ENCODE peak calls at places on chromosomes 3 and 15, in five cellular contexts. A, Y, R, E and B are unnamed samples. For H3K4me1, the result is how much of the 10 kb centered on the place peaks cover.

GRCh38 chr3:66490984-66491383 is 9.8 kb downstream of the LRIG1 start:
- DNase-seq in A (no peak), R (no peak), Y (no peak), E (no peak), B (no peak)

GRCh38 chr3:134311265-134311664 is 60.6 kb upstream of the RYK start:
- DNase-seq in E (no peak), Y (no peak), R (no peak), A (no peak), B (no peak)

GRCh38 chr3:130014526-130014925 is 40.0 kb downstream of the TRH start:
- DNase-seq in Y (no peak), R (peak), A (no peak), E (no peak), B (no peak)

GRCh38 chr3:177498037-177498857 is 301.0 kb upstream of the TBL1XR1 start:
- DNase-seq in A (no peak), E (no peak), Y (no peak), R (peak), B (peak)

GRCh38 chr3:87082806-87083440 is 92.0 kb upstream of the VGLL3 start:
- DNase-seq in E (peak), A (peak), R (peak), Y (peak), B (peak)

GRCh38 chr3:15934389-15935195 is 136.8 kb upstream of the ANKRD28 start:
- DNase-seq in E (no peak), R (no peak), A (no peak), Y (no peak), B (no peak)

GRCh38 chr3:24088782-24089181 is 143.7 kb downstream of the NR1D2 start:
- DNase-seq in R (peak), E (no peak), Y (peak), A (no peak), B (no peak)

GRCh38 chr3:45816544-45816943 is 20.2 kb upstream of the SLC6A20 start:
- DNase-seq in A (no peak), E (no peak), Y (no peak), R (peak), B (no peak)

GRCh38 chr3:48399387-48400172 is 27.6 kb downstream of the FBXW12 start:
- DNase-seq in E (peak), A (no peak), R (no peak), Y (no peak), B (peak)

GRCh38 chr3:14363976-14364375 is 38.4 kb upstream of the SLC6A6 start:
- DNase-seq in E (no peak), A (no peak), Y (no peak), R (no peak), B (no peak)

GRCh38 chr3:102036472-102036871 is 187.2 kb downstream of the NFKBIZ start:
- DNase-seq in A (no peak), R (no peak), E (no peak), Y (no peak), B (no peak)

GRCh38 chr3:32856355-32856889 is 38.6 kb downstream of the TRIM71 start:
- DNase-seq in E (no peak), A (no peak), Y (no peak), R (no peak), B (no peak)

GRCh38 chr3:133963657-133964396 is 65.9 kb downstream of the SLCO2A1 start:
- DNase-seq in R (no peak), Y (no peak), A (no peak), E (no peak), B (no peak)

GRCh38 chr15:52698514-52698913 is 19.3 kb upstream of the ATOSA start:
- DNase-seq in A (no peak), E (no peak), R (no peak), Y (no peak), B (no peak)

GRCh38 chr3:129994883-129995559 is 20.5 kb downstream of the TRH start:
- DNase-seq in Y (no peak), E (no peak), A (no peak), R (no peak), B (no peak)

GRCh38 chr3:57007513-57008415 is 52.7 kb upstream of the SPATA12 start:
- DNase-seq in A (peak), R (peak), E (no peak), Y (peak), B (peak)

GRCh38 chr3:45534580-45535080 is 59.9 kb upstream of the LIMD1 start:
- DNase-seq in A (no peak), E (no peak), R (no peak), Y (no peak), B (no peak)

GRCh38 chr3:146187334-146187950 is 26.5 kb upstream of the PLOD2 start:
- DNase-seq in E (no peak), Y (peak), A (peak), R (peak), B (peak)

GRCh38 chr3:157618075-157618760 is 115.0 kb upstream of the VEPH1 start:
- DNase-seq in Y (peak), A (no peak), E (no peak), R (peak), B (no peak)

GRCh38 chr3:38878650-38879049 is 62.6 kb upstream of the SCN10A start:
- DNase-seq in A (no peak), E (no peak), Y (no peak), R (no peak), B (no peak)

GRCh38 chr3:57160731-57161086 is 4.4 kb downstream of the IL17RD start:
- DNase-seq in E (no peak), Y (no peak), R (no peak), A (no peak), B (no peak)

GRCh38 chr3:105458518-105459215 is 92.0 kb downstream of the ALCAM start:
- DNase-seq in Y (no peak), E (no peak), A (no peak), R (peak), B (no peak)

GRCh38 chr3:123636431-123636841 is 51.6 kb upstream of the HACD2 start:
- DNase-seq in E (peak), A (no peak), R (no peak), Y (no peak), B (peak)

GRCh38 chr3:82163907-82164520 is 402.6 kb upstream of the GBE1 start:
- DNase-seq in Y (peak), A (no peak), R (peak), E (no peak), B (no peak)

GRCh38 chr3:149610351-149611105 is 47.3 kb downstream of the WWTR1 start:
- DNase-seq in Y (no peak), A (no peak), R (no peak), E (no peak), B (no peak)

GRCh38 chr3:82293867-82294266 is 532.4 kb upstream of the GBE1 start:
- DNase-seq in Y (no peak), R (no peak), A (no peak), E (no peak), B (no peak)

DNA sequence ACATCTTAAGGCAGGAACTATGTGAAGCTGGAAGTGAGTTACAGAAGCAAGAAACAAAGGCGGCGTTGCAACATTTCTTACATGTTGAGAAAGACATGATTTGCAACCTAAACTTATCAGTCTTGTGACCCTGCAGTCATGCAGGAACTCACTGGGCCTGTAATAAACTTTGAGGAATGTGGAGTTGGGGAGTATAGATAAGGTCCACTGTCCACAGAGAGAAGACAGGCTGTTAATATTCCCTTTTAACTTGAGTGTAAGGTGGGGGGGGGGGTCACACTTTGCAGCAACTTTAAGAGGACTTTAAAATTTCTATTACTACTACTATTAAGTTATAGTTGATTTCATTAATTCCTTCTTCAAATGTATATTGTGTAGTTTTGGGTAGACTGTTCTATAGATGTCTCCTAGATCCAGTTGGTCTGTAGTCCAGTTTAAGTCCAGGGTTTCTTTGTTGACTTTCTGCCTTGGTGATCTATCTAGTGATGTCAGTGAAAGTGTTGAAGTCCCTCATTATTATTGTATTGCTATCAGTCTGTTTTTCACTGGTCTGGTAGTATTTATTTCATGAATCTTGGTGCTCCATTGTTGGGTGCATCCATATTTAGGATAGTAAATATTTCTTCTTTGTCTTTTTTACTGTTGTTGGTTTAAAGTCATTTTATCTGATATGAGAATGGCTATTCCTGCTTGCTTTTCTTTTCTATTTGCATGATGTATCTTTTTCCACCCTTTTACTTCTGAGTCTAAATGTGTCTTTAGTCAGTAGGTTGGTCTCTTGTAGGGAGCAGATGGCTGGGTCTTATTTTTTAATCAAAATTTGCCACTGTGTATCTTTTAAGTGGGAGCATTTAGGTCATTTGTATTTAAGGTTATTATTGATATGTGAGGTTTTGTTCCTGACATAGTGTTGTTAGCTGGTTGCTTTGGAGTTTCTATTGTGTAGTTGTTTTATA is 15.6 kb upstream of the FAM98B start:
- DNase-seq in Y (no peak), A (no peak), R (peak), E (no peak), B (no peak)
- H3K4me1 ChIP-seq in Y (under half), A (under half), R (under half), E (under half), B (under half)

DNA sequence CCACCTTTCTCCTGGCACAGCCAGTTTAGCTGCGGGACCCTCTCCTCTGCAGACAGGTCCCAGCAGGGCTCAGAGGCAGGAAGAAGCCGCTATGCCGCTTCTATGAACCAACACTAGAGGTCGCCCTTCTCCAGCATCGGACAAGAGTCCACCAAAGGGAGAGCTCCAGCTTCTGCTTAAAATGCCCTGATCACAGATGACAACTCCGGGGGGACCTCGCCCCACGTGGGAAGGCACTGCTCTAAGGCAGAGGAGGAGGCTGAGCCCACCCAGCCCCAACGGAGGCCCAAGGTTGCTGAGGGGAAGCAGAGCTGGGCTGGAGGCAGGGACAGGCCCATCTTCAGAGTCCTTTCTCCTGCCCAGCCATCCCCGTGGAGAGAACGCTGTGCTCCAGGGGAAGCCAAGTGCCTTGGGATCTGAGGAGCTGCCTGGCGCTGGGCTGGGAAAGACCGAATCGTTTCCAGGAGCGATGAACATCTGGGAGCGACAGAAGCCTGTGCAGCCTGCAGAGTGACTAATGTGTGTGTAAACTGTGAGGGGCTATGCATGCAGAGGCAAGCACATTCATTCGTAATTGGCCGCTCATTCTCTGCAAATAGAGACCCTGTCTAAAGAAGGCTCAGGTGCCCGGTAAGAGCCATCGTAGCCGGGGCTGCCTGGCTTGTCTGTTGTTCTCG is 43.5 kb upstream of the BDH1 start:
- DNase-seq in A (peak), R (peak), E (peak), Y (peak), B (peak)
- H3K4me1 ChIP-seq in A (under half), R (under half), E (under half), Y (under half), B (under half)

GRCh38 chr15:58994906-58995453 is 7.5 kb downstream of the RNF111 start:
- DNase-seq in A (no peak), E (no peak), Y (no peak), R (no peak), B (no peak)

GRCh38 chr15:59002418-59002859 is 15.0 kb downstream of the RNF111 start:
- DNase-seq in E (no peak), A (no peak), Y (peak), R (no peak), B (no peak)

GRCh38 chr15:59001946-59002345 is 14.5 kb downstream of the RNF111 start:
- DNase-seq in R (no peak), Y (no peak), A (no peak), E (no peak), B (no peak)

GRCh38 chr15:59005579-59005978 is 18.1 kb downstream of the RNF111 start:
- DNase-seq in Y (no peak), A (no peak), R (no peak), E (no peak), B (no peak)

GRCh38 chr15:58999694-59000093 is 12.2 kb downstream of the RNF111 start:
- DNase-seq in Y (no peak), R (no peak), E (no peak), A (no peak), B (no peak)
- H3K4me1 ChIP-seq in Y (under half), R (under half), E (under half), A (under half), B (under half)

DNA sequence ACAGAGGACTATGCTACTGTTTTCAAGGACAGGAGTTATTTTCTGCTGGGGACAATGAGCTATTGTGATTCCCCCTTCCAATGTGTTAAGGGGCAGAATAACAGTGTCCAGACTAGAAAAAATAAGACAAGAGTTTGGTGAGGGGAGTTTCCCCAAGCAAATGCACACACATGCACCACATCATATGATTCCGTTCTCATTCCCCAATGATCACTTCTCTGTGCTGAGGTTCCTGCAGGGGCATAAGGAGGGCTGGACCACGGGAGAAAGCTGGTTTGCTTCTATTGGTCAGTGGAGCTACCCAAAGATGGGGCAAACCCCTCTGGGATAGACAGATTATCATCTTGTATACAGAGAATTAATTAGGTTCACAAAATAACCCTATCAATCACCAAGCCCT is 80.6 kb downstream of the RBPMS2 start:
- DNase-seq in Y (no peak), E (no peak), A (no peak), R (no peak), B (no peak)
- H3K4me1 ChIP-seq in Y (under half), E (under half), A (under half), R (half or more), B (half or more)

GRCh38 chr15:54109014-54109413 is 130.8 kb downstream of the UNC13C start:
- DNase-seq in A (no peak), R (no peak), Y (no peak), E (no peak), B (no peak)
- H3K4me1 ChIP-seq in A (under half), R (under half), Y (under half), E (under half), B (under half)

DNA sequence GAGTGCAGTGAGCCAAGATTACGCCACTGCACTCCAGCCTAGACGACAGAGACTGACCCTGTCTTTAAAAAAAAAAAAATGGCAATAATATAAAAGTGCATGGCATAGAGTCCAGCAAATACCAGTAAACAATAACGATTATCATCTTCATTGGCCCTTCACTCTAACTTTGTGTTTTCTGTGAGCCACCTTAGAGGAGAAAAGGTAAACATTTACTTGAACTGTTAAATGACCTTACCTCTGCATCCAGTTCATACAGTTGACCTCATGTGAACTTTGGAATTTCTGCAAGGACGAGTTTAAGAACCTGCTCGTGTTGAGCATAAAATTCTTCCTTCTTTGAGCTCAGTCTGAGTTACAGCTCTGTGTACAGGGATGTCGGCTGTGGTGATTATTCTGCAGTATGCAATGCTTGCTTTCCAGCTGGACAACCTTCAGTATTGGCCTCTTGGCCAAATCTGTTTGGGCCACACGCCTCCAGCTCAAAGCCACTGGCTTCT is 56.6 kb downstream of the RLBP1 start:
- DNase-seq in R (no peak), A (no peak), Y (no peak), E (no peak), B (peak)
- H3K4me1 ChIP-seq in R (under half), A (under half), Y (under half), E (under half), B (under half)